ENCODE peak calls at places on chromosomes 13 and 19, in nine cellular contexts. One of them, this sample, is unnamed. For H3K4me1, the result is how much of the 10 kb centered on the place peaks cover.

GRCh38 chr13:93922063-93922462 is 557.4 kb downstream of the DCT start:
- DNase-seq in endodermal cell: no peak
- DNase-seq in CD8-positive, alpha-beta memory T cell: no peak
- DNase-seq in tibial artery: no peak
- DNase-seq in CD4-positive, CD25-positive, alpha-beta regulatory T cell: no peak
- DNase-seq in IMR-90: no peak
- DNase-seq in aorta: no peak
- DNase-seq in left lung: no peak
- DNase-seq in thoracic aorta: no peak
- DNase-seq in this sample: no peak

GRCh38 chr13:113551081-113552000 is 33.2 kb upstream of the TFDP1 start:
- DNase-seq in endodermal cell: peak
- DNase-seq in CD8-positive, alpha-beta memory T cell: no peak
- DNase-seq in tibial artery: no peak
- DNase-seq in CD4-positive, CD25-positive, alpha-beta regulatory T cell: no peak
- DNase-seq in IMR-90: no peak
- DNase-seq in aorta: peak
- DNase-seq in left lung: peak
- DNase-seq in thoracic aorta: no peak
- DNase-seq in this sample: no peak

GRCh38 chr19:36257512-36257876 is 42.6 kb downstream of the ZNF146 start:
- DNase-seq in endodermal cell: no peak
- DNase-seq in CD8-positive, alpha-beta memory T cell: no peak
- DNase-seq in tibial artery: no peak
- DNase-seq in CD4-positive, CD25-positive, alpha-beta regulatory T cell: no peak
- DNase-seq in IMR-90: no peak
- DNase-seq in aorta: peak
- DNase-seq in left lung: no peak
- DNase-seq in thoracic aorta: no peak
- DNase-seq in this sample: peak

GRCh38 chr19:54389556-54389955 is 24.8 kb upstream of the LAIR1 start:
- DNase-seq in endodermal cell: no peak
- DNase-seq in CD8-positive, alpha-beta memory T cell: no peak
- DNase-seq in tibial artery: no peak
- DNase-seq in CD4-positive, CD25-positive, alpha-beta regulatory T cell: peak
- DNase-seq in IMR-90: no peak
- DNase-seq in aorta: no peak
- DNase-seq in left lung: no peak
- DNase-seq in thoracic aorta: no peak
- DNase-seq in this sample: no peak

GRCh38 chr19:40777795-40778044 is 327 bp upstream of the RAB4B start:
- DNase-seq in endodermal cell: no peak
- DNase-seq in CD8-positive, alpha-beta memory T cell: no peak
- DNase-seq in tibial artery: no peak
- DNase-seq in CD4-positive, CD25-positive, alpha-beta regulatory T cell: no peak
- DNase-seq in IMR-90: no peak
- DNase-seq in aorta: no peak
- DNase-seq in left lung: no peak
- DNase-seq in thoracic aorta: no peak
- DNase-seq in this sample: no peak

GRCh38 chr13:54573186-54573585 is 1544.6 kb downstream of the OLFM4 start:
- DNase-seq in endodermal cell: peak
- DNase-seq in CD8-positive, alpha-beta memory T cell: no peak
- DNase-seq in tibial artery: no peak
- DNase-seq in CD4-positive, CD25-positive, alpha-beta regulatory T cell: no peak
- DNase-seq in IMR-90: no peak
- DNase-seq in aorta: no peak
- DNase-seq in left lung: no peak
- DNase-seq in thoracic aorta: no peak
- DNase-seq in this sample: no peak

GRCh38 chr13:109371066-109371465 is 415.3 kb downstream of the IRS2 start:
- DNase-seq in endodermal cell: no peak
- DNase-seq in CD8-positive, alpha-beta memory T cell: no peak
- DNase-seq in tibial artery: no peak
- DNase-seq in CD4-positive, CD25-positive, alpha-beta regulatory T cell: no peak
- DNase-seq in IMR-90: no peak
- DNase-seq in aorta: no peak
- DNase-seq in left lung: no peak
- DNase-seq in thoracic aorta: no peak
- DNase-seq in this sample: no peak

GRCh38 chr19:31317542-31317941 is 31.7 kb downstream of the TSHZ3 start:
- DNase-seq in endodermal cell: peak
- DNase-seq in CD8-positive, alpha-beta memory T cell: no peak
- DNase-seq in tibial artery: no peak
- DNase-seq in CD4-positive, CD25-positive, alpha-beta regulatory T cell: no peak
- DNase-seq in IMR-90: no peak
- DNase-seq in aorta: no peak
- DNase-seq in left lung: no peak
- DNase-seq in thoracic aorta: no peak
- DNase-seq in this sample: no peak

GRCh38 chr19:50510700-50511068 is 307 bp downstream of the JOSD2 start:
- DNase-seq in endodermal cell: no peak
- DNase-seq in CD8-positive, alpha-beta memory T cell: no peak
- DNase-seq in tibial artery: no peak
- DNase-seq in CD4-positive, CD25-positive, alpha-beta regulatory T cell: no peak
- DNase-seq in IMR-90: no peak
- DNase-seq in aorta: no peak
- DNase-seq in left lung: no peak
- DNase-seq in thoracic aorta: no peak
- DNase-seq in this sample: no peak

GRCh38 chr19:50509366-50509765 is 1.6 kb downstream of the JOSD2 start:
- DNase-seq in endodermal cell: no peak
- DNase-seq in CD8-positive, alpha-beta memory T cell: no peak
- DNase-seq in tibial artery: no peak
- DNase-seq in CD4-positive, CD25-positive, alpha-beta regulatory T cell: no peak
- DNase-seq in IMR-90: no peak
- DNase-seq in aorta: peak
- DNase-seq in left lung: peak
- DNase-seq in thoracic aorta: no peak
- DNase-seq in this sample: peak

GRCh38 chr19:50510121-50510670 is 795 bp downstream of the JOSD2 start:
- DNase-seq in endodermal cell: no peak
- DNase-seq in CD8-positive, alpha-beta memory T cell: no peak
- DNase-seq in tibial artery: no peak
- DNase-seq in CD4-positive, CD25-positive, alpha-beta regulatory T cell: no peak
- DNase-seq in IMR-90: no peak
- DNase-seq in aorta: peak
- DNase-seq in left lung: peak
- DNase-seq in thoracic aorta: no peak
- DNase-seq in this sample: no peak

GRCh38 chr19:50507376-50507775 is 3.6 kb downstream of the JOSD2 start:
- DNase-seq in endodermal cell: no peak
- DNase-seq in CD8-positive, alpha-beta memory T cell: no peak
- DNase-seq in tibial artery: no peak
- DNase-seq in CD4-positive, CD25-positive, alpha-beta regulatory T cell: no peak
- DNase-seq in IMR-90: no peak
- DNase-seq in aorta: peak
- DNase-seq in left lung: peak
- DNase-seq in thoracic aorta: no peak
- DNase-seq in this sample: no peak

DNA sequence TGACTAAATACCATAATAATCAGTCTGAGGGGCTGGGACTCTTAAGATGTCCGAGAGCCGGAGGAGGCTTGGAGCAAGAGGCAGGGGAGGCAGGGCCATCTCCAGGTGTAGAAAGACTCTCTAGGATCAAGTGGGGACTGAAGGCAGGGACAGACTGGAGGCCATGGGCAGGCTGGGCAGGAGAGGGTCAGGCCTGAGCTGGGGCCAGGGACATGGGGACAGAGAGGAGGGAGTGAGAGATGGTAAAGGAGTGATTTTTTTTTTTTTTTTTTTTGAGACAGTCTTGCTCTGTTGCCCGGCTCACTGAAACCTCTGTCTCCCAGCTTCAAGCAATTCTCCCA is 2.2 kb downstream of the JOSD2 start:
- DNase-seq in endodermal cell: no peak
- DNase-seq in CD8-positive, alpha-beta memory T cell: no peak
- DNase-seq in tibial artery: no peak
- DNase-seq in CD4-positive, CD25-positive, alpha-beta regulatory T cell: no peak
- DNase-seq in IMR-90: no peak
- DNase-seq in aorta: peak
- DNase-seq in left lung: peak
- DNase-seq in thoracic aorta: no peak
- DNase-seq in this sample: peak
- H3K4me3 ChIP-seq in endodermal cell: no peak
- H3K4me3 ChIP-seq in CD8-positive, alpha-beta memory T cell: no peak
- H3K4me3 ChIP-seq in tibial artery: no peak
- H3K4me3 ChIP-seq in CD4-positive, CD25-positive, alpha-beta regulatory T cell: no peak
- H3K4me3 ChIP-seq in IMR-90: no peak
- H3K4me3 ChIP-seq in aorta: no peak
- H3K4me3 ChIP-seq in left lung: no peak
- H3K4me3 ChIP-seq in thoracic aorta: no peak
- H3K4me3 ChIP-seq in this sample: no peak

GRCh38 chr19:32339988-32340874 is 5.2 kb upstream of the ZNF507 start:
- DNase-seq in endodermal cell: peak
- DNase-seq in CD8-positive, alpha-beta memory T cell: no peak
- DNase-seq in tibial artery: peak
- DNase-seq in CD4-positive, CD25-positive, alpha-beta regulatory T cell: peak
- DNase-seq in IMR-90: peak
- DNase-seq in aorta: peak
- DNase-seq in left lung: peak
- DNase-seq in thoracic aorta: peak
- DNase-seq in this sample: peak

GRCh38 chr19:32337176-32337808 is 8.1 kb upstream of the ZNF507 start:
- DNase-seq in endodermal cell: no peak
- DNase-seq in CD8-positive, alpha-beta memory T cell: no peak
- DNase-seq in tibial artery: no peak
- DNase-seq in CD4-positive, CD25-positive, alpha-beta regulatory T cell: no peak
- DNase-seq in IMR-90: no peak
- DNase-seq in aorta: no peak
- DNase-seq in left lung: no peak
- DNase-seq in thoracic aorta: no peak
- DNase-seq in this sample: no peak

GRCh38 chr19:32333227-32333626 is 12.2 kb upstream of the ZNF507 start:
- DNase-seq in endodermal cell: no peak
- DNase-seq in CD8-positive, alpha-beta memory T cell: no peak
- DNase-seq in tibial artery: no peak
- DNase-seq in CD4-positive, CD25-positive, alpha-beta regulatory T cell: no peak
- DNase-seq in IMR-90: no peak
- DNase-seq in aorta: no peak
- DNase-seq in left lung: no peak
- DNase-seq in thoracic aorta: no peak
- DNase-seq in this sample: no peak

DNA sequence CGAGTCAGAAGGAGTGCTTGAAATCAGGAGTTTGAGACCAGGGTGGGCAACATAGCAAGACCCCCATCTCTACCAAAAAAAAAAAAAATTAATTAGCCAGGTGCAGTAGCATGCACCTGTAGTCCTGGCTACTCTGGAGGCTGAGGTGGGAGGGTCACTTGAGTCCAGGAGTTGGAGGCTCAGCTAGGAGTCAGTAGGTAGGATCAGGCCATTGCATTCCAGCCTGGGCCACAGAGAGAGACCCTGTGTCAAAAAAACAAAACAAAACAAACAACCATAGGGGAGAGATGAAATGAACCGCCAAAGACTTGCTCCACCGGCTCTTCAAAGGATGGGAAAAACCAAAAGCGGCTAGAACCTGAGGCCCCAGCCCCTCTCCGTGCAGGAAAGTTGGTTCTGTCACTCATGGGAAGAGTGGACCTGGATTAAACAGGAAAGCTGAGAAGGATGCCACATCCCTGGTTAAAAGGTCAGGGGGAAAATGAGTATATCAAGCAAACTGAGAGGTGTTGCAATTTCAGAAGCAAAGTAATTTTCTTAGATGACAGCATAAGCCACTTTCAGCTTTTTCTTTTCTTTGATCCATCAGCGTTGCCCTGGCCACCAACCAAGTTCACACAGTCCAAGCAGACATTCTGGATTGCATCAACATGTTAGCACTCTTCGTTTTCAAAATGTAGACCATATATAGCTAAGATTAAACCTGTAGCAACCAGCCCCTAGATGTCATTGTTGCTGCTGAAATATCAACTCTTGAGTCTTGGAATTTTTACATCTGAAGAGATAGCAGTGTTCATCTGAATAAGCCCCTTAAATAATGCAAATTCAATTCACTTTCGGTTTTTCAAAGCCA is 8.9 kb upstream of the ZNF507 start:
- DNase-seq in endodermal cell: no peak
- DNase-seq in CD8-positive, alpha-beta memory T cell: no peak
- DNase-seq in tibial artery: no peak
- DNase-seq in CD4-positive, CD25-positive, alpha-beta regulatory T cell: no peak
- DNase-seq in IMR-90: peak
- DNase-seq in aorta: no peak
- DNase-seq in left lung: no peak
- DNase-seq in thoracic aorta: no peak
- DNase-seq in this sample: no peak
- H3K27ac ChIP-seq in endodermal cell: no peak
- H3K27ac ChIP-seq in CD8-positive, alpha-beta memory T cell: no peak
- H3K27ac ChIP-seq in tibial artery: peak
- H3K27ac ChIP-seq in CD4-positive, CD25-positive, alpha-beta regulatory T cell: no peak
- H3K27ac ChIP-seq in IMR-90: no peak
- H3K27ac ChIP-seq in aorta: no peak
- H3K27ac ChIP-seq in left lung: no peak
- H3K27ac ChIP-seq in thoracic aorta: peak
- H3K27ac ChIP-seq in this sample: no peak

GRCh38 chr19:6062274-6062673 is 48.0 kb downstream of the RFX2 start:
- DNase-seq in endodermal cell: peak
- DNase-seq in CD8-positive, alpha-beta memory T cell: no peak
- DNase-seq in tibial artery: peak
- DNase-seq in CD4-positive, CD25-positive, alpha-beta regulatory T cell: peak
- DNase-seq in IMR-90: no peak
- DNase-seq in aorta: peak
- DNase-seq in left lung: peak
- DNase-seq in thoracic aorta: peak
- DNase-seq in this sample: no peak
- H3K4me1 ChIP-seq in endodermal cell: under half
- H3K4me1 ChIP-seq in CD8-positive, alpha-beta memory T cell: under half
- H3K4me1 ChIP-seq in tibial artery: half or more
- H3K4me1 ChIP-seq in CD4-positive, CD25-positive, alpha-beta regulatory T cell: under half
- H3K4me1 ChIP-seq in IMR-90: under half
- H3K4me1 ChIP-seq in aorta: under half
- H3K4me1 ChIP-seq in left lung: half or more
- H3K4me1 ChIP-seq in thoracic aorta: half or more
- H3K4me1 ChIP-seq in this sample: under half

DNA sequence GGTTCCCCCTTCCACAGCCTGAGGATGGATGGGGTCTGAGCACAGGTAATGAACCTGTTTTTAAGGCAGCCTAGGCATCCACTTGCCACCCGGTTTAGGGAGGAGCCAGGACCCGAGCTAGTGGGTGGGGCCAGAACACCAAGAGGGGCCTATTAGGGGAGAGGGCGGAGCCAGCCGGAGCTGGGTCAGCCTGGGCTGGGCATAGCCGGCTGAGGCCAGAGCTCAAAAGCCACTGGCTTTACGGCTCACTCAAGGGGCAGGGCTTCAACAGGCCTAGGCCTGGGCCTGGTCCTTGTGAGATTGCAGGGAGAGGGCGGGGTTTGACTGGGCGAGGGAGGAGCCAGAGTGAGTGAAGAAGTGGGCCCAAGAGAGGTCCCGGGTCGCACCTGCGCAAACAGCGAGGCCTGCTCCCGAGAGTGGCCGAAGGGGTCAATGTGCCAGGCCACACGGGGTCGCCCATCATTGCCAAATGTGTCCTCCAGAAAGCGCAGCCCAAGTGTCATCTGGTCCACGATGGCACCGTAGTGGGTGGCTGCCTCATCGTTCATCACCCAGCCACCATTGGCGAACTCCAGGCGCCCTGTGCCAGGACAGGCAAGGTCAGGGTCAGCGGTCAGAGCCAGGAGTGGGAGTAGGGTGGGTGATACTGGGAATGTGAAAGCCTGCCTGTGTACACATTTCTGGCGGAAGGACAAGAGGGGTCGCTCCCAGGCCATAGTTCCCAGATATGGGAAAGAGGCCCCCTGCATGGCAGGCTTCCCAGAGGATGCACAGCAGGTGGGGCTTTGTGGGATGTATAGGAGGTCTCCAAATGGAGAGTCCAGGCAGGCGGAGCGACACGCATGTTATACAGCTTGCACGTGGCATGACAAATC is 1.9 kb downstream of the MAN2B1 start:
- DNase-seq in endodermal cell: peak
- DNase-seq in CD8-positive, alpha-beta memory T cell: no peak
- DNase-seq in tibial artery: no peak
- DNase-seq in CD4-positive, CD25-positive, alpha-beta regulatory T cell: no peak
- DNase-seq in IMR-90: no peak
- DNase-seq in aorta: no peak
- DNase-seq in left lung: no peak
- DNase-seq in thoracic aorta: no peak
- DNase-seq in this sample: no peak
- H3K4me3 ChIP-seq in endodermal cell: no peak
- H3K4me3 ChIP-seq in CD8-positive, alpha-beta memory T cell: no peak
- H3K4me3 ChIP-seq in tibial artery: no peak
- H3K4me3 ChIP-seq in CD4-positive, CD25-positive, alpha-beta regulatory T cell: peak
- H3K4me3 ChIP-seq in IMR-90: no peak
- H3K4me3 ChIP-seq in aorta: no peak
- H3K4me3 ChIP-seq in left lung: no peak
- H3K4me3 ChIP-seq in thoracic aorta: no peak
- H3K4me3 ChIP-seq in this sample: no peak

This sample was measured in pancreas.